ENCODE peak calls at places on chromosomes 13 and 19, in five cellular contexts. One of them, this sample, is unnamed.

GRCh38 chr13:30766957-30767603 is 31.7 kb downstream of the ALOX5AP start:
- DNase-seq in fibroblast of the aortic adventitia: no peak
- DNase-seq in colonic mucosa: no peak
- DNase-seq in GM23338: no peak
- DNase-seq in BE2C: no peak
- DNase-seq in this sample: no peak

GRCh38 chr13:99154064-99154463 is 46.6 kb upstream of the UBAC2 start:
- DNase-seq in GM23338: no peak
- DNase-seq in colonic mucosa: no peak
- DNase-seq in fibroblast of the aortic adventitia: no peak
- DNase-seq in BE2C: no peak
- DNase-seq in this sample: no peak

GRCh38 chr13:45194081-45194939 is 6.5 kb downstream of the KCTD4 start:
- DNase-seq in colonic mucosa: no peak
- DNase-seq in fibroblast of the aortic adventitia: peak; percentile 87
- DNase-seq in BE2C: no peak
- DNase-seq in GM23338: peak; percentile 61
- DNase-seq in this sample: no peak

GRCh38 chr19:19488875-19489690 is 26.3 kb downstream of the TSSK6 start:
- DNase-seq in fibroblast of the aortic adventitia: peak; percentile 96
- DNase-seq in GM23338: peak; percentile 99
- DNase-seq in colonic mucosa: peak; percentile 92
- DNase-seq in BE2C: peak; percentile 77
- DNase-seq in this sample: peak; percentile 92

GRCh38 chr13:113152894-113153809 is 5.3 kb upstream of the PROZ start:
- DNase-seq in colonic mucosa: peak; percentile 56
- DNase-seq in BE2C: no peak
- DNase-seq in fibroblast of the aortic adventitia: no peak
- DNase-seq in GM23338: peak; percentile 73
- DNase-seq in this sample: no peak

GRCh38 chr19:14198384-14199376 is 7.3 kb downstream of the ADGRL1 start:
- DNase-seq in GM23338: peak; percentile 45
- DNase-seq in colonic mucosa: no peak
- DNase-seq in BE2C: peak; percentile 34
- DNase-seq in fibroblast of the aortic adventitia: no peak
- DNase-seq in this sample: peak; percentile 56

GRCh38 chr13:106570354-106570822 is 2.5 kb upstream of the ARGLU1 start:
- DNase-seq in fibroblast of the aortic adventitia: peak; percentile 68
- DNase-seq in GM23338: peak; percentile 95
- DNase-seq in BE2C: peak; percentile 87
- DNase-seq in colonic mucosa: peak; percentile 52
- DNase-seq in this sample: peak; percentile 95

GRCh38 chr13:95552208-95552538 is 347 bp upstream of the CLDN10 start:
- DNase-seq in colonic mucosa: no peak
- DNase-seq in fibroblast of the aortic adventitia: no peak
- DNase-seq in BE2C: no peak
- DNase-seq in GM23338: no peak
- DNase-seq in this sample: no peak

GRCh38 chr13:94196426-94196825 is 283.1 kb downstream of the DCT start:
- DNase-seq in BE2C: no peak
- DNase-seq in fibroblast of the aortic adventitia: no peak
- DNase-seq in colonic mucosa: no peak
- DNase-seq in GM23338: no peak
- DNase-seq in this sample: no peak

GRCh38 chr19:7793493-7793892 is 30.4 kb downstream of the CLEC4M start:
- DNase-seq in colonic mucosa: no peak
- DNase-seq in fibroblast of the aortic adventitia: no peak
- DNase-seq in BE2C: no peak
- DNase-seq in GM23338: no peak
- DNase-seq in this sample: no peak

GRCh38 chr19:8335343-8336071 is 7.6 kb downstream of the KANK3 start:
- DNase-seq in fibroblast of the aortic adventitia: no peak
- DNase-seq in BE2C: no peak
- DNase-seq in colonic mucosa: no peak
- DNase-seq in GM23338: peak; percentile 76
- DNase-seq in this sample: peak; percentile 49

GRCh38 chr13:94999871-95000270 is 287.5 kb upstream of the SOX21 start:
- DNase-seq in BE2C: no peak
- DNase-seq in GM23338: no peak
- DNase-seq in colonic mucosa: no peak
- DNase-seq in fibroblast of the aortic adventitia: peak; percentile 77
- DNase-seq in this sample: no peak

GRCh38 chr19:39599116-39599515 is 3.2 kb upstream of the LGALS13 start:
- DNase-seq in GM23338: peak; percentile 69
- DNase-seq in fibroblast of the aortic adventitia: peak; percentile 38
- DNase-seq in colonic mucosa: no peak
- DNase-seq in BE2C: no peak
- DNase-seq in this sample: peak; percentile 82

GRCh38 chr19:47110521-47111080 is 3.0 kb downstream of the ZC3H4 start:
- DNase-seq in BE2C: peak; percentile 31
- DNase-seq in GM23338: no peak
- DNase-seq in colonic mucosa: peak; percentile 50
- DNase-seq in fibroblast of the aortic adventitia: no peak
- DNase-seq in this sample: peak; percentile 72

GRCh38 chr13:32731576-32731975 is 145.3 kb downstream of the PDS5B start:
- DNase-seq in colonic mucosa: no peak
- DNase-seq in fibroblast of the aortic adventitia: peak; percentile 18
- DNase-seq in BE2C: no peak
- DNase-seq in GM23338: no peak
- DNase-seq in this sample: no peak

GRCh38 chr13:114132419-114133121 is at the start of gene RASA3:
- DNase-seq in colonic mucosa: peak; percentile 78
- DNase-seq in GM23338: peak; percentile 90
- DNase-seq in fibroblast of the aortic adventitia: peak; percentile 74
- DNase-seq in BE2C: peak; percentile 92
- DNase-seq in this sample: peak; percentile 87

GRCh38 chr19:18364826-18365528 is 21.0 kb upstream of the GDF15 start:
- DNase-seq in BE2C: peak; percentile 84
- DNase-seq in GM23338: peak; percentile 78
- DNase-seq in colonic mucosa: peak; percentile 93
- DNase-seq in fibroblast of the aortic adventitia: peak; percentile 100
- DNase-seq in this sample: no peak

GRCh38 chr13:111954681-111955411 is 112.1 kb upstream of the SOX1 start:
- DNase-seq in GM23338: no peak
- DNase-seq in colonic mucosa: no peak
- DNase-seq in BE2C: no peak
- DNase-seq in fibroblast of the aortic adventitia: no peak
- DNase-seq in this sample: no peak

GRCh38 chr19:31316201-31316951 is 32.9 kb downstream of the TSHZ3 start:
- DNase-seq in fibroblast of the aortic adventitia: peak; percentile 85
- DNase-seq in GM23338: peak; percentile 59
- DNase-seq in BE2C: no peak
- DNase-seq in colonic mucosa: no peak
- DNase-seq in this sample: no peak

GRCh38 chr13:59094149-59094548 is 1069.6 kb downstream of the DIAPH3 start:
- DNase-seq in BE2C: peak; percentile 35
- DNase-seq in colonic mucosa: no peak
- DNase-seq in GM23338: no peak
- DNase-seq in fibroblast of the aortic adventitia: no peak
- DNase-seq in this sample: no peak

GRCh38 chr13:52782486-52783448 is 43.1 kb upstream of the CNMD start:
- DNase-seq in fibroblast of the aortic adventitia: no peak
- DNase-seq in GM23338: no peak
- DNase-seq in colonic mucosa: no peak
- DNase-seq in BE2C: no peak
- DNase-seq in this sample: no peak

GRCh38 chr19:5452594-5453565 is 2.3 kb upstream of the ZNRF4 start:
- DNase-seq in fibroblast of the aortic adventitia: no peak
- DNase-seq in BE2C: peak; percentile 37
- DNase-seq in GM23338: peak; percentile 35
- DNase-seq in colonic mucosa: no peak
- DNase-seq in this sample: peak; percentile 67

GRCh38 chr13:43584711-43585110 is 202.1 kb downstream of the ENOX1 start:
- DNase-seq in BE2C: no peak
- DNase-seq in GM23338: no peak
- DNase-seq in fibroblast of the aortic adventitia: no peak
- DNase-seq in colonic mucosa: no peak
- DNase-seq in this sample: no peak
- H3K4me3 ChIP-seq in BE2C: no peak overlapping the region
- H3K4me3 ChIP-seq in GM23338: no peak overlapping the region
- H3K4me3 ChIP-seq in fibroblast of the aortic adventitia: no peak overlapping the region
- H3K4me3 ChIP-seq in colonic mucosa: no peak overlapping the region
- H3K4me3 ChIP-seq in this sample: no peak overlapping the region

GRCh38 chr19:43913383-43913782 is 21.7 kb downstream of the ZNF45 start:
- DNase-seq in fibroblast of the aortic adventitia: no peak
- DNase-seq in colonic mucosa: no peak
- DNase-seq in BE2C: no peak
- DNase-seq in GM23338: no peak
- DNase-seq in this sample: no peak
- H3K4me3 ChIP-seq in fibroblast of the aortic adventitia: no peak overlapping the region
- H3K4me3 ChIP-seq in colonic mucosa: no peak overlapping the region
- H3K4me3 ChIP-seq in BE2C: no peak overlapping the region
- H3K4me3 ChIP-seq in GM23338: no peak overlapping the region
- H3K4me3 ChIP-seq in this sample: no peak overlapping the region

GRCh38 chr19:50311723-50312635 is 17.2 kb downstream of the KCNC3 start:
- DNase-seq in fibroblast of the aortic adventitia: no peak
- DNase-seq in GM23338: peak; percentile 96
- DNase-seq in BE2C: peak; percentile 49
- DNase-seq in colonic mucosa: no peak
- DNase-seq in this sample: peak; percentile 79
- H3K4me3 ChIP-seq in fibroblast of the aortic adventitia: no peak overlapping the region
- H3K4me3 ChIP-seq in GM23338: peak overlapping the region; percentile 79
- H3K4me3 ChIP-seq in BE2C: peak overlapping the region; percentile 12
- H3K4me3 ChIP-seq in colonic mucosa: no peak overlapping the region
- H3K4me3 ChIP-seq in this sample: no peak overlapping the region

DNA sequence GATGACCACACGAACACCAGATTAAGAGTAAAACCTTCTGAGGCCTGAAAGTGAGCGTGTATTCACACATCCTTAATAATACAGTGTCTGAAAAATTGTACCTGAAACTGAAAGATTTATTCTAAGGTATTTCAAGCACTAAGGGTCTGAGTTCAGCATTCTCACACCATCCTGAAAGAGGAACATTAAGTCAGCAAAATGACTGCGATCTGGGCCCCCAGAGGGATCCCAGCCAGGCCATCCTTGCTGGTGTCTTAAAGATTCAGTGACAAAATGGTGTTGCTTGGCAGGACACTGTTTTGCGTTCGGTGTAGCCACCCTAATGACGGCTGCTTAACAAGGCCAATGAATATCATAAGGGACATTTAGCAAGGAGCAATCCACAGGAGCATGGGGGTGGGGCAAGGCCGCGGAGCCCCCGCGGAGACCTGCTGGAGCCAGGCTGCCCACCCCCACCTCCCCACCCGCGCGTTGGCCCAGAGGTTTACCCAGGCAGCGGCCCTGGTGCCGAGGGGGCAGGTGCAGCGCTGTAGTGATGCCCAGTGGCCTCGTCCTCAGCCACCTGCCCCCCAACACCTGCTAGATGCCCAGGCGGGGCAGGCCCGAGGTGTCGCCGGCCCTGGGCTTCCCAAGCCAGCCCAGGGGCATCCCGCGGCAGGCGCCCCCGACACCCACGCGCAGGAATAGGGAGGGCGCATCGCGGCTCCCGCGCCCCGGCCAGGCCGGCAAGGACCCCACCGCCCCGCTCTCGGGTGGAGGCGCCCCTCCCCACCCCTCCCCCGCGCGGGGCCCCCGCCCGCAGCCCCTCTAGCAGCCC is 742 bp downstream of the NALCN start:
- DNase-seq in BE2C: no peak
- DNase-seq in colonic mucosa: no peak
- DNase-seq in fibroblast of the aortic adventitia: no peak
- DNase-seq in GM23338: peak; percentile 17
- DNase-seq in this sample: no peak
- H3K4me3 ChIP-seq in BE2C: no peak overlapping the region
- H3K4me3 ChIP-seq in colonic mucosa: no peak overlapping the region
- H3K4me3 ChIP-seq in fibroblast of the aortic adventitia: peak overlapping the region; percentile 69
- H3K4me3 ChIP-seq in GM23338: peak overlapping the region; percentile 77
- H3K4me3 ChIP-seq in this sample: no peak overlapping the region